ENCODE peak calls at places on chromosomes 3 and 15, in nine cellular contexts. One of them, this sample, is unnamed.

GRCh38 chr15:76994971-76995945 is at the start of gene PSTPIP1:
- DNase-seq in heart right ventricle: peak; percentile 50
- DNase-seq in heart left ventricle: peak; percentile 62
- DNase-seq in left lung: peak; percentile 60
- DNase-seq in RWPE1: peak; percentile 48
- DNase-seq in A549: no peak
- DNase-seq in ascending aorta: peak; percentile 87
- DNase-seq in naive thymus-derived CD4-positive, alpha-beta T cell: peak; percentile 79
- DNase-seq in AG04450: no peak
- DNase-seq in this sample: no peak

GRCh38 chr3:107969994-107970896 is 120.6 kb downstream of the CD47 start:
- DNase-seq in heart right ventricle: no peak
- DNase-seq in heart left ventricle: no peak
- DNase-seq in left lung: peak; percentile 47
- DNase-seq in RWPE1: no peak
- DNase-seq in A549: no peak
- DNase-seq in ascending aorta: no peak
- DNase-seq in naive thymus-derived CD4-positive, alpha-beta T cell: no peak
- DNase-seq in AG04450: no peak
- DNase-seq in this sample: no peak

GRCh38 chr15:43276563-43277200 is 10.0 kb upstream of the TGM5 start:
- DNase-seq in heart right ventricle: no peak
- DNase-seq in heart left ventricle: no peak
- DNase-seq in left lung: no peak
- DNase-seq in RWPE1: no peak
- DNase-seq in A549: no peak
- DNase-seq in ascending aorta: no peak
- DNase-seq in naive thymus-derived CD4-positive, alpha-beta T cell: no peak
- DNase-seq in AG04450: no peak
- DNase-seq in this sample: no peak

GRCh38 chr3:63519426-63519825 is 133.0 kb upstream of the SNTN start:
- DNase-seq in heart right ventricle: no peak
- DNase-seq in heart left ventricle: no peak
- DNase-seq in left lung: no peak
- DNase-seq in RWPE1: no peak
- DNase-seq in A549: no peak
- DNase-seq in ascending aorta: no peak
- DNase-seq in naive thymus-derived CD4-positive, alpha-beta T cell: no peak
- DNase-seq in AG04450: no peak
- DNase-seq in this sample: no peak

GRCh38 chr3:87359025-87359424 is 82.6 kb upstream of the POU1F1 start:
- DNase-seq in heart right ventricle: no peak
- DNase-seq in heart left ventricle: no peak
- DNase-seq in left lung: no peak
- DNase-seq in RWPE1: no peak
- DNase-seq in A549: no peak
- DNase-seq in ascending aorta: no peak
- DNase-seq in naive thymus-derived CD4-positive, alpha-beta T cell: no peak
- DNase-seq in AG04450: no peak
- DNase-seq in this sample: no peak

GRCh38 chr3:43477600-43477999 is 144.2 kb downstream of the ANO10 start:
- DNase-seq in heart right ventricle: peak; percentile 23
- DNase-seq in heart left ventricle: peak; percentile 51
- DNase-seq in left lung: no peak
- DNase-seq in RWPE1: no peak
- DNase-seq in A549: no peak
- DNase-seq in ascending aorta: no peak
- DNase-seq in naive thymus-derived CD4-positive, alpha-beta T cell: peak; percentile 79
- DNase-seq in AG04450: no peak
- DNase-seq in this sample: no peak

GRCh38 chr15:68314563-68314962 is 37.0 kb downstream of the FEM1B start:
- DNase-seq in heart right ventricle: no peak
- DNase-seq in heart left ventricle: no peak
- DNase-seq in left lung: peak; percentile 13
- DNase-seq in RWPE1: no peak
- DNase-seq in A549: no peak
- DNase-seq in ascending aorta: no peak
- DNase-seq in naive thymus-derived CD4-positive, alpha-beta T cell: no peak
- DNase-seq in AG04450: no peak
- DNase-seq in this sample: no peak

GRCh38 chr3:127213381-127213918 is 20.5 kb downstream of the PRR23E start:
- DNase-seq in heart right ventricle: no peak
- DNase-seq in heart left ventricle: no peak
- DNase-seq in left lung: no peak
- DNase-seq in RWPE1: no peak
- DNase-seq in A549: no peak
- DNase-seq in ascending aorta: no peak
- DNase-seq in naive thymus-derived CD4-positive, alpha-beta T cell: no peak
- DNase-seq in AG04450: no peak
- DNase-seq in this sample: no peak

GRCh38 chr15:72249138-72249825 is 18.3 kb upstream of the PKM start:
- DNase-seq in heart right ventricle: no peak
- DNase-seq in heart left ventricle: no peak
- DNase-seq in left lung: no peak
- DNase-seq in RWPE1: no peak
- DNase-seq in A549: no peak
- DNase-seq in ascending aorta: no peak
- DNase-seq in naive thymus-derived CD4-positive, alpha-beta T cell: no peak
- DNase-seq in AG04450: no peak
- DNase-seq in this sample: no peak

GRCh38 chr15:56099311-56099710 is 105.9 kb upstream of the NEDD4 start:
- DNase-seq in heart right ventricle: no peak
- DNase-seq in heart left ventricle: no peak
- DNase-seq in left lung: no peak
- DNase-seq in RWPE1: no peak
- DNase-seq in A549: no peak
- DNase-seq in ascending aorta: no peak
- DNase-seq in naive thymus-derived CD4-positive, alpha-beta T cell: no peak
- DNase-seq in AG04450: no peak
- DNase-seq in this sample: no peak

GRCh38 chr3:188133219-188133618 is 20.7 kb upstream of the LPP start:
- DNase-seq in heart right ventricle: no peak
- DNase-seq in heart left ventricle: no peak
- DNase-seq in left lung: no peak
- DNase-seq in RWPE1: no peak
- DNase-seq in A549: no peak
- DNase-seq in ascending aorta: no peak
- DNase-seq in naive thymus-derived CD4-positive, alpha-beta T cell: no peak
- DNase-seq in AG04450: no peak
- DNase-seq in this sample: no peak

DNA sequence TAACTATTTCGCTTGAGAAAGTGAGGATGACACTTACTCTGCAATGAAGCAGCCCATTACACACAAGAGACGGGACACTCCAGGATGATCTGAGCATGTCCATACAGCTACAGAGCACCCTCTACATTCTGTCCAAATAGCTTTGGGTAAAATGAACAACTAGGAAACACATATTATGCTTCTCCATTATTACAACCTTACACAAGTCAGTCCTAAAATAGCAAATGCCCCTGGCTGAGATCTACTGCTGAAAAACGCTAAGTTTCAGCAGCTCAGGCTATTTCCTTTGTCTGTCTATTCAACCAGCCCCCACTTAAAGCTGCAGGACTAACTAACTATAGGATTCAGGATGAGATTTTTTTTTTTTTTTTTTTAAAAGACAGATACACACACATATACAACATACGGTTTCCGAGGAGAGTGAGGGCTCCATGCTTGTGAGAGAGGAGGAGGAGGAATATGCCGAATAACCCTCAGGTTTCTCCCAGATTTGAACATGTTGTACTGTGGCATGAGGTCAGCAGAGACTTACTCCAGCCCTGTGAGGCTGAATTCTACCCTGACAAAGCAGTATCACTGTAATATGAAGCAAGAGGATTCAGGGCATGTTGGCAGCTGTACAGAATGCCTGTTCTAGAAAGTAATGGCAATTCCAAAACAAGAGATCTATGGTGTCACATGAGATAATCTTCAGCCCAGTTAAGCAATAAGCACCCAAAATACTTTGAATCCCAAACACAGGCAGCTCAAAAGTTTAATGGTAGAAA is 117.3 kb upstream of the PLXND1 start:
- DNase-seq in heart right ventricle: no peak
- DNase-seq in heart left ventricle: peak; percentile 65
- DNase-seq in left lung: no peak
- DNase-seq in RWPE1: peak; percentile 48
- DNase-seq in A549: no peak
- DNase-seq in ascending aorta: peak; percentile 72
- DNase-seq in naive thymus-derived CD4-positive, alpha-beta T cell: no peak
- DNase-seq in AG04450: peak; percentile 68
- DNase-seq in this sample: no peak
- H3K27ac ChIP-seq in heart right ventricle: no peak overlapping the region
- H3K27ac ChIP-seq in heart left ventricle: peak overlapping the region; percentile 25
- H3K27ac ChIP-seq in left lung: peak overlapping the region; percentile 47
- H3K27ac ChIP-seq in RWPE1: no peak overlapping the region
- H3K27ac ChIP-seq in A549: peak overlapping the region; percentile 84
- H3K27ac ChIP-seq in ascending aorta: peak overlapping the region; percentile 13
- H3K27ac ChIP-seq in naive thymus-derived CD4-positive, alpha-beta T cell: no peak overlapping the region
- H3K27ac ChIP-seq in AG04450: peak overlapping the region; percentile 68
- H3K27ac ChIP-seq in this sample: no peak overlapping the region

GRCh38 chr3:61454806-61455205 is 106.6 kb upstream of the PTPRG start:
- DNase-seq in heart right ventricle: no peak
- DNase-seq in heart left ventricle: no peak
- DNase-seq in left lung: no peak
- DNase-seq in RWPE1: no peak
- DNase-seq in A549: no peak
- DNase-seq in ascending aorta: no peak
- DNase-seq in naive thymus-derived CD4-positive, alpha-beta T cell: no peak
- DNase-seq in AG04450: peak; percentile 13
- DNase-seq in this sample: no peak

GRCh38 chr3:61454000-61454399 is 107.4 kb upstream of the PTPRG start:
- DNase-seq in heart right ventricle: no peak
- DNase-seq in heart left ventricle: no peak
- DNase-seq in left lung: no peak
- DNase-seq in RWPE1: no peak
- DNase-seq in A549: no peak
- DNase-seq in ascending aorta: no peak
- DNase-seq in naive thymus-derived CD4-positive, alpha-beta T cell: no peak
- DNase-seq in AG04450: no peak
- DNase-seq in this sample: no peak

GRCh38 chr3:61452536-61452991 is 108.8 kb upstream of the PTPRG start:
- DNase-seq in heart right ventricle: no peak
- DNase-seq in heart left ventricle: no peak
- DNase-seq in left lung: no peak
- DNase-seq in RWPE1: peak; percentile 13
- DNase-seq in A549: no peak
- DNase-seq in ascending aorta: no peak
- DNase-seq in naive thymus-derived CD4-positive, alpha-beta T cell: no peak
- DNase-seq in AG04450: peak; percentile 18
- DNase-seq in this sample: no peak

GRCh38 chr3:61449327-61450040 is 111.9 kb upstream of the PTPRG start:
- DNase-seq in heart right ventricle: no peak
- DNase-seq in heart left ventricle: no peak
- DNase-seq in left lung: no peak
- DNase-seq in RWPE1: no peak
- DNase-seq in A549: no peak
- DNase-seq in ascending aorta: no peak
- DNase-seq in naive thymus-derived CD4-positive, alpha-beta T cell: no peak
- DNase-seq in AG04450: no peak
- DNase-seq in this sample: no peak

DNA sequence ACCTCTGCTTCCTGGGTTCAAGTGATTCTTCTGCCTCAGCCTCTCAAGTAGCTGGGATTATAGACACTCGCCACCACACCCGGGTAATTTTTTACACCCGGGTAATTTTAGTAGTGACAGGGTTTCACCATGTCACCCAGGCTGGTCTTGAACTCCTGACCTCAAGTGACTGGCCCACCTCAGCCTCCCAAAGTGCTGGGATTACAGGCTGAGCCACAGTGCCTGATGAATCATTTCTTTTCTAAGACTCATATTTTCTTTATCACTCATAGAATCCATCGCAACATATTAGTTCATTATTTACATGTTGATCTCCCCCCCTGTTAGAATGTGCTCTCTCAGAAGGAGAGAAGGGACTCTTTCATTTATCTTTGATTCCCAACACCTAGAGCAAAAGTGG is 109.5 kb upstream of the PTPRG start:
- DNase-seq in heart right ventricle: no peak
- DNase-seq in heart left ventricle: no peak
- DNase-seq in left lung: no peak
- DNase-seq in RWPE1: no peak
- DNase-seq in A549: no peak
- DNase-seq in ascending aorta: no peak
- DNase-seq in naive thymus-derived CD4-positive, alpha-beta T cell: no peak
- DNase-seq in AG04450: no peak
- DNase-seq in this sample: no peak
- H3K27ac ChIP-seq in heart right ventricle: no peak overlapping the region
- H3K27ac ChIP-seq in heart left ventricle: no peak overlapping the region
- H3K27ac ChIP-seq in left lung: no peak overlapping the region
- H3K27ac ChIP-seq in RWPE1: no peak overlapping the region
- H3K27ac ChIP-seq in A549: no peak overlapping the region
- H3K27ac ChIP-seq in ascending aorta: no peak overlapping the region
- H3K27ac ChIP-seq in naive thymus-derived CD4-positive, alpha-beta T cell: no peak overlapping the region
- H3K27ac ChIP-seq in AG04450: no peak overlapping the region
- H3K27ac ChIP-seq in this sample: no peak overlapping the region

GRCh38 chr15:52093539-52094502 is 18.8 kb downstream of the BCL2L10 start:
- DNase-seq in heart right ventricle: no peak
- DNase-seq in heart left ventricle: peak; percentile 49
- DNase-seq in left lung: no peak
- DNase-seq in RWPE1: peak; percentile 93
- DNase-seq in A549: peak; percentile 46
- DNase-seq in ascending aorta: peak; percentile 75
- DNase-seq in naive thymus-derived CD4-positive, alpha-beta T cell: no peak
- DNase-seq in AG04450: peak; percentile 44
- DNase-seq in this sample: no peak
- H3K27ac ChIP-seq in heart right ventricle: no peak overlapping the region
- H3K27ac ChIP-seq in heart left ventricle: no peak overlapping the region
- H3K27ac ChIP-seq in left lung: peak overlapping the region; percentile 21
- H3K27ac ChIP-seq in RWPE1: peak overlapping the region; percentile 99
- H3K27ac ChIP-seq in A549: peak overlapping the region; percentile 91
- H3K27ac ChIP-seq in ascending aorta: peak overlapping the region; percentile 77
- H3K27ac ChIP-seq in naive thymus-derived CD4-positive, alpha-beta T cell: no peak overlapping the region
- H3K27ac ChIP-seq in AG04450: peak overlapping the region; percentile 77
- H3K27ac ChIP-seq in this sample: no peak overlapping the region

GRCh38 chr3:171419457-171419856 is 40.7 kb downstream of the TNIK start:
- DNase-seq in heart right ventricle: no peak
- DNase-seq in heart left ventricle: no peak
- DNase-seq in left lung: no peak
- DNase-seq in RWPE1: no peak
- DNase-seq in A549: no peak
- DNase-seq in ascending aorta: no peak
- DNase-seq in naive thymus-derived CD4-positive, alpha-beta T cell: no peak
- DNase-seq in AG04450: no peak
- DNase-seq in this sample: no peak
- H3K27ac ChIP-seq in heart right ventricle: no peak overlapping the region
- H3K27ac ChIP-seq in heart left ventricle: no peak overlapping the region
- H3K27ac ChIP-seq in left lung: no peak overlapping the region
- H3K27ac ChIP-seq in RWPE1: no peak overlapping the region
- H3K27ac ChIP-seq in A549: no peak overlapping the region
- H3K27ac ChIP-seq in ascending aorta: no peak overlapping the region
- H3K27ac ChIP-seq in naive thymus-derived CD4-positive, alpha-beta T cell: no peak overlapping the region
- H3K27ac ChIP-seq in AG04450: no peak overlapping the region
- H3K27ac ChIP-seq in this sample: no peak overlapping the region